ENCODE peak calls at places on chromosome 9, in four cellular contexts. V is SK-N-SH, W is astrocyte, S is endothelial cell of umbilical vein. R is an unnamed sample.

GRCh38 chr9:94779101-94779500 is 52.6 kb downstream of the AOPEP start:
- DNase-seq in S (no peak), W (no peak), V (no peak), R (peak; percentile 39)

GRCh38 chr9:4743131-4743875 is 2.3 kb upstream of the AK3 start:
- DNase-seq in V (no peak), W (no peak), S (no peak), R (peak; percentile 27)

GRCh38 chr9:70262948-70263347 is 4.2 kb downstream of the SMC5 start:
- DNase-seq in W (no peak), V (no peak), S (no peak), R (no peak)

GRCh38 chr9:32502996-32503395 is 23.0 kb downstream of the RIGI start:
- DNase-seq in W (no peak), S (peak; percentile 12), V (no peak), R (no peak)

GRCh38 chr9:20361220-20361619 is 261.1 kb downstream of the MLLT3 start:
- DNase-seq in W (no peak), V (no peak), S (no peak), R (no peak)

GRCh38 chr9:99851028-99851822 is 29.5 kb downstream of the NR4A3 start:
- DNase-seq in S (no peak), W (no peak), V (no peak), R (no peak)

GRCh38 chr9:121154782-121155181 is 46.9 kb downstream of the RAB14 start:
- DNase-seq in S (no peak), V (no peak), W (peak; percentile 66), R (no peak)

GRCh38 chr9:94002316-94003140 is 47.4 kb upstream of the BARX1 start:
- DNase-seq in W (peak; percentile 8), V (peak; percentile 46), S (peak; percentile 57), R (no peak)

GRCh38 chr9:109771796-109772525 is 8.0 kb upstream of the PALM2AKAP2 start:
- DNase-seq in S (no peak), W (peak; percentile 75), V (no peak), R (no peak)

GRCh38 chr9:70049236-70049635 is 5.6 kb downstream of the MAMDC2 start:
- DNase-seq in V (no peak), S (no peak), W (peak; percentile 59), R (peak; percentile 92)

GRCh38 chr9:33151007-33151557 is 16.1 kb downstream of the B4GALT1 start:
- DNase-seq in W (peak; percentile 98), S (peak; percentile 86), V (no peak), R (peak; percentile 89)

GRCh38 chr9:76500056-76500455 is 41.1 kb downstream of the GCNT1 start:
- DNase-seq in S (no peak), W (no peak), V (no peak), R (no peak)

GRCh38 chr9:15714746-15715145 is 161.9 kb downstream of the CCDC171 start:
- DNase-seq in W (no peak), V (no peak), S (no peak), R (no peak)

GRCh38 chr9:91725651-91726050 is 224.4 kb downstream of the ROR2 start:
- DNase-seq in V (no peak), W (no peak), S (no peak), R (peak; percentile 55)

GRCh38 chr9:92176068-92176799 is 61.0 kb upstream of the SPTLC1 start:
- DNase-seq in V (no peak), S (no peak), W (no peak), R (peak; percentile 88)

GRCh38 chr9:133331221-133331620 is 4.8 kb downstream of the SURF6 start:
- DNase-seq in V (no peak), W (no peak), S (no peak), R (no peak)

GRCh38 chr9:96058218-96058617 is 182.7 kb downstream of the ERCC6L2 start:
- DNase-seq in V (no peak), W (no peak), S (no peak), R (no peak)

GRCh38 chr9:86099695-86100364 is 472 bp upstream of the GOLM1 start:
- DNase-seq in V (peak; percentile 59), W (peak; percentile 47), S (peak; percentile 50), R (peak; percentile 94)

GRCh38 chr9:15244001-15244441 is 63.0 kb downstream of the TTC39B start:
- DNase-seq in W (peak; percentile 48), V (no peak), S (peak; percentile 11), R (no peak)

GRCh38 chr9:70418822-70419545 is 4.5 kb upstream of the KLF9 start:
- DNase-seq in V (peak; percentile 84), S (peak; percentile 97), W (peak; percentile 94), R (peak; percentile 98)

GRCh38 chr9:68841292-68842052 is 136.4 kb downstream of the PIP5K1B start:
- DNase-seq in V (no peak), W (no peak), S (no peak), R (no peak)

GRCh38 chr9:127182901-127183746 is 60.7 kb upstream of the ANGPTL2 start:
- DNase-seq in S (no peak), W (no peak), V (no peak), R (no peak)

GRCh38 chr9:127185931-127186781 is 63.7 kb upstream of the ANGPTL2 start:
- DNase-seq in W (peak; percentile 80), S (peak; percentile 77), V (peak; percentile 44), R (peak; percentile 92)

GRCh38 chr9:127185181-127185580 is 62.7 kb upstream of the ANGPTL2 start:
- DNase-seq in V (no peak), S (no peak), W (no peak), R (peak; percentile 62)

GRCh38 chr9:127183814-127184582 is 61.6 kb upstream of the ANGPTL2 start:
- DNase-seq in W (no peak), S (peak; percentile 62), V (no peak), R (peak; percentile 73)

DNA sequence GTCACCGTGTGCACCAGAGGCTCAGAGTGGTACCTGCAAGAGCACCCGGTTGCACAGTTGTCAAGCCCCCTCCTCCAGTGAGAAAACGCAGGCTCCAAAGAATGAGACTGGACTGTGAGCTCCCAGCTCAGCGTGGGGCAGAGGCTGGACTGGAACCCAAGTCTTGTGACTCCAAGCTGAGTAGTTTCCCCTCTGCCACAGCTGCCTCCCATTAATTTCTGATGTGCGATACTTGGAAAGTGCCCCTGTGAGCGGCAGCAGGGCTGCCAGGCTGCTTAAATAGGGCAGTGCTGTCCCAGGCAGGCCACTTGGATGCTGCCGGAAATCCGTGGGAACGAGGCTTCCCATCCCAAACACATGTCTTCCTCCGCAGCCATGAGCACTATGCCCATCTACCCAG is 62.2 kb upstream of the ANGPTL2 start:
- DNase-seq in V (no peak), W (no peak), S (no peak), R (no peak)
- H3K4me1 ChIP-seq in V (peaks cover 21% of the 10 kb centered on the region), W (peaks cover 25% of the 10 kb centered on the region), S (peaks cover 22% of the 10 kb centered on the region), R (peaks cover 28% of the 10 kb centered on the region)

DNA sequence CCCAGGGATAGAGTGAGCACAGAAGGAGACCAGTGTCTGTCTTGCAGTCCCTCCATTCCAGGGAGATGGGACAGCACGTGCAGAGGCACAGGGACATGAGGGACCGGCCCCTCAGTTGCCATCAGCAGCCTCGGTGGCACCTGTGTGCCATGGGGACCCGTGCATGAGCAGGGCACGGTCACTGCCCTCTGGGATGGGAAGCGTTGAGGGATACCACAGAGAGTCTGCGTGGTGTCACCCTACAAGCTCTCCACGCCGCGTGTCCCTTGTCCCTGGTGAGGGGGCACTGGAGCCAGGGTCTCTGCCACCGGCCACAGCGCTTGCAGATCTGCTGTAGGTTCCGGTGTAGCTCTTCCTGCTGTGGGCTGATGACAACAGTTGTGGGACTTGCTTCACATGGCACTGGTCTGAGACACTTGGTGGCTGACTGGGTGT is 108.1 kb downstream of the CACNA1B start:
- DNase-seq in S (no peak), V (no peak), W (no peak), R (no peak)
- H2AFZ ChIP-seq in S (no peak overlapping the region), V (no peak overlapping the region), W (no peak overlapping the region), R (no peak overlapping the region)

GRCh38 chr9:105259731-105260612 is 15.5 kb downstream of the SLC44A1 start:
- DNase-seq in S (no peak), V (no peak), W (no peak), R (no peak)
- H3K4me1 ChIP-seq in S (peaks cover 10% of the 10 kb centered on the region), V (no peaks in the 10 kb centered on the region), W (no peaks in the 10 kb centered on the region), R (peaks cover 9% of the 10 kb centered on the region)

GRCh38 chr9:13648676-13649075 is 369.2 kb upstream of the MPDZ start:
- DNase-seq in W (no peak), S (peak; percentile 6), V (no peak), R (no peak)
- H2AFZ ChIP-seq in W (no peak overlapping the region), S (no peak overlapping the region), V (no peak overlapping the region), R (no peak overlapping the region)